ENCODE peak calls at places on chromosome 16, in nine cellular contexts. A, R, N, G, D, T, O, M and W are unnamed samples.

GRCh38 chr16:10619271-10619849 is 39.0 kb upstream of the EMP2 start:
- DNase-seq in A (no peak), R (no peak), N (peak), G (peak), D (no peak), T (peak), O (no peak), M (no peak), W (peak)

GRCh38 chr16:35559911-35560636 is 2100.7 kb downstream of the TP53TG3F start:
- DNase-seq in A (no peak), R (no peak), N (no peak), G (no peak), D (no peak), T (no peak), O (no peak), M (no peak), W (no peak)

GRCh38 chr16:11759163-11759834 is 16.6 kb upstream of the TXNDC11 start:
- DNase-seq in A (peak), R (no peak), N (no peak), G (peak), D (no peak), T (no peak), O (no peak), M (no peak), W (no peak)

GRCh38 chr16:11052080-11052808 is 107.9 kb downstream of the CLEC16A start:
- DNase-seq in A (no peak), R (no peak), N (no peak), G (peak), D (no peak), T (no peak), O (no peak), M (no peak), W (no peak)

GRCh38 chr16:66370786-66371684 is 4.5 kb downstream of the CDH5 start:
- DNase-seq in A (no peak), R (no peak), N (no peak), G (no peak), D (no peak), T (no peak), O (no peak), M (no peak), W (no peak)

GRCh38 chr16:83561876-83562275 is 245.9 kb upstream of the HSBP1 start:
- DNase-seq in A (no peak), R (no peak), N (no peak), G (no peak), D (no peak), T (peak), O (peak), M (peak), W (no peak)

GRCh38 chr16:48558269-48558915 is 51.6 kb downstream of the N4BP1 start:
- DNase-seq in A (no peak), R (no peak), N (no peak), G (no peak), D (no peak), T (no peak), O (no peak), M (peak), W (no peak)

GRCh38 chr16:57391308-57391699 is 13.3 kb upstream of the CCL17 start:
- DNase-seq in A (no peak), R (no peak), N (no peak), G (no peak), D (no peak), T (no peak), O (no peak), M (no peak), W (no peak)

GRCh38 chr16:15041260-15042011 is 14.4 kb downstream of the NTAN1 start:
- DNase-seq in A (peak), R (peak), N (peak), G (peak), D (no peak), T (peak), O (peak), M (peak), W (peak)

GRCh38 chr16:57668259-57668563 is at the start of gene ADGRG3:
- DNase-seq in A (no peak), R (no peak), N (no peak), G (no peak), D (no peak), T (no peak), O (no peak), M (no peak), W (no peak)

GRCh38 chr16:10820546-10820945 is 2.0 kb upstream of the TVP23A start:
- DNase-seq in A (no peak), R (no peak), N (no peak), G (no peak), D (no peak), T (no peak), O (no peak), M (no peak), W (no peak)

GRCh38 chr16:15507299-15507958 is 73.0 kb downstream of the BMERB1 start:
- DNase-seq in A (no peak), R (no peak), N (no peak), G (no peak), D (no peak), T (no peak), O (peak), M (peak), W (no peak)

GRCh38 chr16:35733971-35734702 is 2274.7 kb downstream of the TP53TG3F start:
- DNase-seq in A (no peak), R (no peak), N (no peak), G (no peak), D (no peak), T (no peak), O (no peak), M (no peak), W (no peak)

GRCh38 chr16:86112178-86112577 is 213.2 kb downstream of the IRF8 start:
- DNase-seq in A (no peak), R (no peak), N (no peak), G (no peak), D (no peak), T (no peak), O (no peak), M (no peak), W (no peak)

GRCh38 chr16:57571098-57571497 is 28.7 kb downstream of the ADGRG5 start:
- DNase-seq in A (no peak), R (no peak), N (no peak), G (no peak), D (no peak), T (no peak), O (no peak), M (no peak), W (no peak)

GRCh38 chr16:51876934-51877333 is 670.0 kb downstream of the TOX3 start:
- DNase-seq in A (no peak), R (no peak), N (no peak), G (no peak), D (peak), T (no peak), O (no peak), M (no peak), W (no peak)

GRCh38 chr16:87608400-87608985 is 6.2 kb downstream of the JPH3 start:
- DNase-seq in A (peak), R (no peak), N (no peak), G (peak), D (peak), T (peak), O (peak), M (peak), W (no peak)

GRCh38 chr16:2158262-2158638 is 2.7 kb downstream of the TRAF7 start:
- DNase-seq in A (no peak), R (no peak), N (no peak), G (no peak), D (no peak), T (no peak), O (no peak), M (no peak), W (no peak)

GRCh38 chr16:67199011-67199807 is at the start of gene ELMO3:
- DNase-seq in A (peak), R (no peak), N (peak), G (peak), D (no peak), T (peak), O (no peak), M (no peak), W (peak)

GRCh38 chr16:85757341-85757822 is 6.5 kb upstream of the C16orf74 start:
- DNase-seq in A (no peak), R (no peak), N (no peak), G (no peak), D (peak), T (no peak), O (peak), M (peak), W (no peak)

GRCh38 chr16:86565644-86566511 is 751 bp upstream of the FOXC2 start:
- DNase-seq in A (no peak), R (no peak), N (no peak), G (no peak), D (no peak), T (peak), O (no peak), M (peak), W (no peak)

GRCh38 chr16:63217011-63217410 is 1180.8 kb upstream of the CDH8 start:
- DNase-seq in A (no peak), R (no peak), N (no peak), G (no peak), D (no peak), T (no peak), O (no peak), M (no peak), W (no peak)

GRCh38 chr16:86806838-86807351 is 228.5 kb downstream of the FOXL1 start:
- DNase-seq in A (no peak), R (no peak), N (no peak), G (no peak), D (peak), T (peak), O (no peak), M (no peak), W (no peak)

GRCh38 chr16:2250652-2251280 is 621 bp downstream of the ECI1 start:
- DNase-seq in A (peak), R (no peak), N (peak), G (peak), D (no peak), T (no peak), O (peak), M (peak), W (no peak)

GRCh38 chr16:69131749-69132423 is 502 bp downstream of the CHTF8 start:
- DNase-seq in A (peak), R (peak), N (peak), G (peak), D (peak), T (peak), O (peak), M (peak), W (peak)

GRCh38 chr16:27764427-27764826 is 214.5 kb downstream of the KATNIP start:
- DNase-seq in A (no peak), R (no peak), N (no peak), G (no peak), D (no peak), T (no peak), O (no peak), M (no peak), W (no peak)

GRCh38 chr16:2535644-2536021 is 2.2 kb upstream of the PDPK1 start:
- DNase-seq in A (peak), R (peak), N (peak), G (no peak), D (peak), T (no peak), O (peak), M (peak), W (peak)

GRCh38 chr16:28182183-28182582 is 29.6 kb downstream of the XPO6 start:
- DNase-seq in A (no peak), R (no peak), N (no peak), G (no peak), D (no peak), T (no peak), O (peak), M (peak), W (no peak)

GRCh38 chr16:49931931-49932330 is 76.0 kb upstream of the ZNF423 start:
- DNase-seq in A (no peak), R (no peak), N (no peak), G (no peak), D (no peak), T (no peak), O (no peak), M (no peak), W (no peak)

GRCh38 chr16:8877894-8878522 is 4.1 kb upstream of the LITAFD start:
- DNase-seq in A (no peak), R (no peak), N (no peak), G (no peak), D (no peak), T (no peak), O (no peak), M (no peak), W (no peak)

GRCh38 chr16:68776821-68777485 is 39.9 kb downstream of the CDH1 start:
- DNase-seq in A (peak), R (no peak), N (no peak), G (no peak), D (no peak), T (no peak), O (peak), M (no peak), W (no peak)

GRCh38 chr16:31441956-31442355 is 633 bp downstream of the ZNF843 start:
- DNase-seq in A (no peak), R (no peak), N (peak), G (no peak), D (no peak), T (no peak), O (no peak), M (no peak), W (no peak)

GRCh38 chr16:25210758-25211157 is 6.0 kb upstream of the AQP8 start:
- DNase-seq in A (no peak), R (no peak), N (no peak), G (no peak), D (peak), T (no peak), O (peak), M (peak), W (no peak)

GRCh38 chr16:57444711-57445110 is 2.5 kb downstream of the CIAPIN1 start:
- DNase-seq in A (no peak), R (no peak), N (no peak), G (no peak), D (no peak), T (no peak), O (peak), M (peak), W (no peak)

GRCh38 chr16:55372792-55373488 is 48.9 kb downstream of the IRX6 start:
- DNase-seq in A (no peak), R (no peak), N (no peak), G (no peak), D (no peak), T (no peak), O (no peak), M (no peak), W (no peak)

GRCh38 chr16:46428108-46429061 is 192.8 kb downstream of the SHCBP1 start:
- DNase-seq in A (no peak), R (no peak), N (peak), G (no peak), D (no peak), T (no peak), O (no peak), M (no peak), W (no peak)

GRCh38 chr16:11259288-11259621 is 3.3 kb upstream of the SOCS1 start:
- DNase-seq in A (peak), R (no peak), N (no peak), G (peak), D (no peak), T (no peak), O (no peak), M (no peak), W (no peak)

DNA sequence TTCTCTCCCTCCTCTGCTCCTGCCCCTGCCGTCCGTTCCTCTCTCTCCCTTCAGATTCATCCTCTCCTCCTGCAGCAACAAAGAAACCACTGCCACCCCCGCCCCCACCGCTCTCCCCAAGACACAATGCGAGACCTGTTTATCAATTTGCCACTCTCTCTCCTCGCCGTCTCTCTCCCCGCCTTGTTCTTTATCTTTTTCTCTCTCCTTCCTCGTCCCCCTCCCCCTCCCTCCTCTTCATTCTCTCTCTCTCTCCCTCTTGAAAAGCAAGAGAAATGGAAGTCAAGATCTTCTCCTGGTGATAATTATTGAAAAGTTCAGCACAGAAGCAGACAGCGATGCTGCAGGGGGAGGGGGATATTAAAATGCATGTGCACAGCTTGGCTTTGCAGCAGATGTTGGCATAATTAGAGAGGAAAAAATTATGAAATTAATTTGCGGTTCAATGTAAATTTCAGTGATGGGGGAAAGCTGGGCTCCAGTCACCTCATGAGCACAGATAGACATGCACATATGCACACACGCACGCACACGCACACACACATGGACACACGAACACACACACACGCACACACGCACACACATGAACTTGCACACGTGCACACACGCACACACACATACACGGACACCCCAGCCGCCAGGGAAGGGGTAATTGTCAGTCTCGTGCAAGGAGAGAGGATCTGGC is 58.1 kb upstream of the CBFA2T3 start:
- DNase-seq in A (no peak), R (no peak), N (no peak), G (no peak), D (no peak), T (peak), O (no peak), M (no peak), W (no peak)
- H3K4me3 ChIP-seq in A (no peak), R (no peak), N (no peak), G (no peak), D (no peak), T (no peak), O (no peak), M (no peak), W (no peak)

GRCh38 chr16:71360378-71360777 is 1.9 kb downstream of the CALB2 start:
- DNase-seq in A (peak), R (no peak), N (no peak), G (no peak), D (peak), T (no peak), O (peak), M (peak), W (no peak)

GRCh38 chr16:71357681-71358080 is 842 bp upstream of the CALB2 start:
- DNase-seq in A (no peak), R (no peak), N (no peak), G (no peak), D (no peak), T (peak), O (no peak), M (no peak), W (no peak)

GRCh38 chr16:71359431-71359830 is 908 bp downstream of the CALB2 start:
- DNase-seq in A (no peak), R (no peak), N (no peak), G (no peak), D (no peak), T (no peak), O (no peak), M (no peak), W (no peak)

GRCh38 chr16:71356051-71356740 is 2.3 kb upstream of the CALB2 start:
- DNase-seq in A (no peak), R (no peak), N (no peak), G (no peak), D (no peak), T (no peak), O (no peak), M (no peak), W (no peak)

GRCh38 chr16:71358464-71359031 is at the start of gene CALB2:
- DNase-seq in A (peak), R (peak), N (peak), G (peak), D (no peak), T (peak), O (peak), M (peak), W (peak)
- H3K4me3 ChIP-seq in A (no peak), R (no peak), N (peak), G (no peak), D (peak), T (peak), O (peak), M (peak), W (no peak)

GRCh38 chr16:64455275-64455674 is 666.6 kb downstream of the CDH11 start:
- DNase-seq in A (no peak), R (no peak), N (no peak), G (no peak), D (no peak), T (no peak), O (no peak), M (peak), W (no peak)
- H3K4me3 ChIP-seq in A (no peak), R (no peak), N (no peak), G (no peak), D (no peak), T (no peak), O (no peak), M (no peak), W (no peak)

GRCh38 chr16:718389-718788 is 2.6 kb upstream of the ANTKMT start:
- DNase-seq in A (no peak), R (no peak), N (no peak), G (no peak), D (no peak), T (no peak), O (no peak), M (no peak), W (no peak)

GRCh38 chr16:720507-720989 is 398 bp upstream of the ANTKMT start:
- DNase-seq in A (peak), R (peak), N (no peak), G (peak), D (no peak), T (peak), O (peak), M (peak), W (no peak)

GRCh38 chr16:720990-721764 is at the start of gene ANTKMT:
- DNase-seq in A (peak), R (peak), N (peak), G (peak), D (no peak), T (peak), O (peak), M (peak), W (peak)

GRCh38 chr16:718922-719321 is 2.0 kb upstream of the ANTKMT start:
- DNase-seq in A (no peak), R (no peak), N (no peak), G (peak), D (no peak), T (no peak), O (no peak), M (no peak), W (no peak)

GRCh38 chr16:719815-720506 is 985 bp upstream of the ANTKMT start:
- DNase-seq in A (no peak), R (no peak), N (no peak), G (peak), D (no peak), T (no peak), O (no peak), M (no peak), W (no peak)
- H3K4me3 ChIP-seq in A (peak), R (peak), N (peak), G (peak), D (peak), T (peak), O (peak), M (peak), W (no peak)

DNA sequence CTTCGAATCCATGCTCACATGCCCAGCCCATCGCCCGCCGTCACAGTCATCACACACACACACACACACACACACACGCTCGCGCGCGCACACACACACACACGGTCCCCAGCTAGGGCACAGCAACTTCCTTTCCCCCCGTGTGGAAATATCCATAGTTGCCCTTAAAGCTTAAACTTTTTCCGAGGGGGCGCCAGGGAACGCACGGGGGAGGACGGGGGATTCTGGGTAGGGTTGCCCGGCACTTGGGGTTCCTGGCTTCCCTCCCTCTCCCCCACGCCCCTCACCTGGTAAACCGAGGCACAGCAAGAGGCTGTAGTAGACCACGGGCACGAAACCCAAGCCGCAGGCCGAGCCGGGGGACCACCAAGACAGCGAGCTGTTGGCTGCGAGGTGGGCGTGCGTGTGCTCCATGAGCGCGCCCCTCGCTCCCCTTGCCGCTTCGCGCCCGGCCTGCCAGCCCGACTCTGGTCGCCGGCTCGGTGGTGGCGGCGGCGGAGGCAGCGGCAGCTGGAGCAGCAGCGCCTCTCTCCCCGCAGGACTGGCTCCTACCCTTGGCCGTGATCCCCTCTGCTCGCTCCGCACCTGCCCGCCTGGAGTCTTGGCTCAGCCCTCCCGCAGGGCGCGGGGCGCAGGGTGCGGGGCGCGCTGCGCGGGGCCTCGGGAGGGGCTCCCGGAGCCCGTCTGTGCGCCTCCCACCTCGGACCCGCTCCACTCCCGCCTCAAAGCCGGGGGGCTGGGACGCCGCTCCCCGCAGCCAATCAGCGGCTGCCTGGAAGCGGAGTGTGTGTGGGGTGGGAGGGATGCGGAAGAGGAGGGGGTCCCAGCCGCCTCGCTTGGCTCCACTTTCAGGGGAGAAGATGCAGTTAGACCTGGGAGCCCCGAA is at the start of gene GPR139:
- DNase-seq in A (no peak), R (no peak), N (no peak), G (no peak), D (no peak), T (peak), O (no peak), M (no peak), W (no peak)
- H3K4me3 ChIP-seq in A (no peak), R (no peak), N (no peak), G (no peak), D (no peak), T (peak), O (no peak), M (no peak), W (no peak)